ENCODE peak calls at places on chromosomes 2 and 18, in eight cellular contexts. C, Z, T, Q, F, P, N and Y are unnamed samples.

GRCh38 chr2:44100351-44100750 is 68.3 kb upstream of the PPM1B start:
- DNase-seq in Q (peak; percentile 97), F (no peak), N (peak; percentile 92), T (peak; percentile 72), Z (no peak), C (peak; percentile 89), P (peak; percentile 97), Y (peak; percentile 82)

GRCh38 chr2:134257965-134258683 is 4.3 kb downstream of the MGAT5 start:
- DNase-seq in F (no peak), Z (no peak), P (no peak), Q (no peak), N (no peak), T (no peak), C (no peak), Y (no peak)

GRCh38 chr2:73175663-73176204 is 26.6 kb upstream of the NOTO start:
- DNase-seq in N (no peak), F (peak; percentile 73), T (peak; percentile 91), Z (no peak), Q (peak; percentile 47), C (peak; percentile 93), P (peak; percentile 35), Y (peak; percentile 93)

GRCh38 chr18:42412281-42412680 is 457.2 kb downstream of the PIK3C3 start:
- DNase-seq in C (no peak), Q (no peak), T (no peak), F (no peak), P (no peak), Z (no peak), N (no peak), Y (no peak)

GRCh38 chr2:54568876-54569298 is 112.8 kb downstream of the SPTBN1 start:
- DNase-seq in Z (no peak), Q (no peak), C (no peak), T (no peak), P (no peak), N (no peak), F (no peak), Y (no peak)

GRCh38 chr2:157150747-157151146 is 106.8 kb upstream of the GALNT5 start:
- DNase-seq in F (no peak), P (peak; percentile 61), Z (peak; percentile 12), C (no peak), N (peak; percentile 7), Q (no peak), T (no peak), Y (no peak)

GRCh38 chr18:50814387-50814786 is 5.4 kb downstream of the MRO start:
- DNase-seq in F (peak; percentile 47), N (no peak), T (no peak), C (no peak), P (no peak), Z (no peak), Q (no peak), Y (no peak)

GRCh38 chr18:8951491-8951890 is 151.0 kb upstream of the NDUFV2 start:
- DNase-seq in C (no peak), N (no peak), Q (no peak), F (peak; percentile 22), T (no peak), P (no peak), Z (peak; percentile 50), Y (no peak)

GRCh38 chr18:28922936-28923335 is 746.0 kb upstream of the CDH2 start:
- DNase-seq in N (no peak), Z (no peak), T (no peak), C (no peak), Q (no peak), F (no peak), P (no peak), Y (no peak)

GRCh38 chr2:226835796-226836547 is at the start of gene RHBDD1:
- DNase-seq in Q (peak; percentile 95), N (peak; percentile 57), Z (peak; percentile 94), F (peak; percentile 92), P (peak; percentile 98), T (peak; percentile 97), C (peak; percentile 96), Y (peak; percentile 95)

GRCh38 chr18:63869851-63870250 is 17.7 kb upstream of the SERPINB2 start:
- DNase-seq in N (peak; percentile 15), T (no peak), Z (no peak), F (no peak), Q (peak; percentile 67), P (no peak), C (no peak), Y (no peak)

GRCh38 chr18:54822872-54823845 is 5.1 kb upstream of the RAB27B start:
- DNase-seq in P (peak; percentile 95), F (no peak), C (no peak), T (no peak), N (peak; percentile 66), Q (peak; percentile 82), Z (no peak), Y (no peak)

GRCh38 chr2:226423498-226423960 is 376.1 kb downstream of the IRS1 start:
- DNase-seq in Q (no peak), P (peak; percentile 42), F (no peak), N (no peak), T (peak; percentile 59), Z (peak; percentile 22), C (peak; percentile 19), Y (no peak)

GRCh38 chr2:10480359-10480949 is 32.3 kb upstream of the ODC1 start:
- DNase-seq in Q (no peak), T (no peak), N (no peak), C (no peak), Z (no peak), F (no peak), P (no peak), Y (no peak)
- TF ChIP-seq CTCF in Q (no peak), T (no peak), N (no peak), C (no peak), Z (no peak), F (no peak), P (no peak), Y (no peak)

GRCh38 chr2:17539596-17539992 is 902 bp upstream of the VSNL1 start:
- DNase-seq in Z (no peak), C (no peak), T (peak; percentile 55), N (no peak), P (peak; percentile 58), Q (peak; percentile 24), F (no peak), Y (no peak)
- H3K4me3 ChIP-seq in Z (no peak overlapping the region), C (no peak overlapping the region), T (peak overlapping the region; percentile 52), N (peak overlapping the region; percentile 56), P (peak overlapping the region; percentile 63), Q (peak overlapping the region; percentile 53), F (peak overlapping the region; percentile 49), Y (no peak overlapping the region)

DNA sequence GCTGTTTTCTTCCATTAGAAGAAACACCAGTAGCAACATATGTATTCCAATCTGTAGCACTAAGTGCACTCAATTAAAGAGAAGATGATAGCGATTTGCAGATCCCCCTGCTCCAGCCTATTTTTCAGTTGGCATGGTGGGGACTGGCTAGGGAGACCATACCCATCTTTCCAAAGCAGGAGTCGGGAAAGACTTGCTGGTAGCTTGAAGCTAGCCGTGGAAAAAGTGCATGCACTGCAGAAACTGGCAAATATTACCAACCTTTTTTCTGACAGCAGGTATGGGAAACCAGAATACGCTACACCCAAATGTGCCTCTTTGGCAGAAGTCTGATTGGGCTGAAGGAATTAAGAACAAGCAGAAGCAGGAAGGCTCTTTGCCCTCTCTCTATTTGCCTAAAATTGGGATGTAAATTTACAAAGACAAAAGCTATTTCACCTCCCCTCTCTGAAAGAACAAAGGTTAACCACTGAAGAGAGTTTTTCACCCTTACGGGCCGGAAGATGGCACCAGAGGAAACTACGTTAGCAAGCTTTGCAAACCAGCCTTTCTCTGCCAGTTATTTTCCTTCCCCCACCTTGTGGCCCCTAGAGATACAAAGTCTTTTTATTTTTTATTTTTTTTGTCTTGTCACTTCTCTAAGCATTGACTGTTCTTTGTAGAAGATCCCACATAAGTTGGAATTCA is 273.1 kb downstream of the DLGAP1 start:
- DNase-seq in Q (no peak), Z (no peak), T (no peak), P (no peak), N (no peak), C (no peak), F (no peak), Y (no peak)
- TF ChIP-seq CTCF in Q (no peak), Z (peak; percentile 29), T (no peak), P (no peak), N (peak; percentile 41), C (no peak), F (no peak), Y (no peak)

DNA sequence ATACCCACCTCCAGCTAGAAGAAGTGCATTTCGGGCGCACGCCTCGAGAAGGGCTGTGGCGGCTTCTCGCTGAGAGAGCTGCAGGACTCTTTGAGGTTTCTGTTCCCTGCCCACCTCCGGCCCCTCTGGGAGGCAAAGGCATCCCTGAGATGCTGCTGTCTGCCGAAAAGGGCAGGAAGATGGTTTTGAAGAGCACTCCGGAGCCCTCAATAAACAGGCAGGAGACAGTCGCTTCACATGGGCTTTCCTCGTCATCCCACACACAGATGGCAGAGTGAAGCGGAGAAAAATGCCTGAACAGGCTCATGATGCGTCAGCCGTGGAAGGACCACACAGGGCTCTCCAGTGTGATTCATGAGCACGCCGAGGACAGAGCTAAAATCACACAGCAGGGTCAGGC is 25.4 kb upstream of the GLI2 start:
- DNase-seq in C (no peak), N (no peak), T (no peak), Q (peak; percentile 46), P (peak; percentile 50), F (no peak), Z (no peak), Y (no peak)
- H3K4me3 ChIP-seq in C (no peak overlapping the region), N (no peak overlapping the region), T (no peak overlapping the region), Q (no peak overlapping the region), P (no peak overlapping the region), F (no peak overlapping the region), Z (no peak overlapping the region), Y (no peak overlapping the region)

GRCh38 chr2:65316072-65316471 is 88.4 kb downstream of the ACTR2 start:
- DNase-seq in Q (peak; percentile 86), N (no peak), C (no peak), T (peak; percentile 72), Z (no peak), F (no peak), P (peak; percentile 69), Y (peak; percentile 74)

GRCh38 chr2:65317841-65318240 is 90.2 kb downstream of the ACTR2 start:
- DNase-seq in T (no peak), Q (no peak), P (no peak), N (no peak), C (no peak), F (no peak), Z (no peak), Y (no peak)

GRCh38 chr2:65319674-65320041 is 92.0 kb downstream of the ACTR2 start:
- DNase-seq in C (no peak), P (no peak), F (no peak), Z (no peak), Q (no peak), N (no peak), T (no peak), Y (no peak)

GRCh38 chr2:65319080-65319673 is 91.5 kb downstream of the ACTR2 start:
- DNase-seq in N (no peak), T (no peak), C (no peak), Z (no peak), Q (no peak), F (no peak), P (no peak), Y (no peak)

DNA sequence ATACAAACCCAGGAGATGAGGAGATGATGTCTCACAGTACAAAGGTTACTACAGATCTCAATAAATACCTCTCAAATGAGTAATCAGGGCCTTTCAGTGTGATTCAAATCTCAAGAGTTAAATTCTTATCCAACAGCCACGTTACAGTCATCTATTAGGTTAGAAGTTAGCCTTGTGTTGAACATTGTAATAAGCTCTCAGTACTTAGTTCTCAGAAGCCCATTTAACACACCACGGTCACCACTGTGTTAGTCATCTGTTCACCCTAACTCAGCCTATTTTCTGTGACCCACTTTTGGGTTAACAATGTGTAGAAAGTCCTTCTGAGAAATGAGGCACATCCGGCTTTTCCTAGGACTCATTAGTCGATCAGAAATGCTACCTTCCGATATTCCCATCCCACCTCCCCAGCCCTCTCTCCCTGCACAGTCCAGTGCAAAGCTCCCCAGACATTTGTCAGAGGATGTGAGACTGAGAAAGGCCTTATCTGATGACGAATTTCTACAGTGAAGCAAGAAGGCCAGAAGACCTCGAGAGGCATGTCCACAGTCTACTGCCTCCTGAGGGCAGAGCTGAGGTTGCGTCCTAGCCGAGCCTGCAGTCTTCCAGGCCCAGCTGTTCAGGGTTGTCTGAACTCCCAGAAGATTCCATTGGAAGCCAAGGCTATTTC is 92.5 kb downstream of the ACTR2 start:
- DNase-seq in Q (peak; percentile 89), T (no peak), P (peak; percentile 92), N (peak; percentile 99), F (no peak), C (peak; percentile 63), Z (no peak), Y (no peak)
- TF ChIP-seq CTCF in Q (peak; percentile 75), T (no peak), P (peak; percentile 63), N (peak; percentile 68), F (no peak), C (peak; percentile 48), Z (peak; percentile 66), Y (no peak)